ENCODE peak calls at places on chromosomes 1 and 21, in four cellular contexts. C is myocyte; X is stimulated activated CD4-positive, alpha-beta T cell treated with anti-CD3 and anti-CD28 coated beads, Interleukin-12 subunit alpha, Interleukin-12 subunit beta, amount 100 ng/mL, for 4 hours; R is stomach. B is an unnamed sample.

GRCh38 chr1:198125995-198126758 is 30.6 kb upstream of the NEK7 start:
- DNase-seq in C (peak), X (no peak), R (no peak), B (no peak)

GRCh38 chr21:42389449-42389835 is 6.4 kb downstream of the TMPRSS3 start:
- DNase-seq in X (no peak), C (no peak), R (peak), B (no peak)

GRCh38 chr21:33025471-33026298 is at the start of gene OLIG2:
- DNase-seq in R (no peak), X (no peak), C (no peak), B (peak)

GRCh38 chr1:181777812-181778211 is 283.7 kb downstream of the ZNF648 start:
- DNase-seq in R (no peak), X (no peak), C (no peak), B (no peak)

GRCh38 chr21:36297938-36298572 is 21.9 kb upstream of the MORC3 start:
- DNase-seq in X (peak), C (peak), R (peak), B (no peak)

GRCh38 chr1:93980320-93980744 is 71.1 kb upstream of the GCLM start:
- DNase-seq in R (no peak), C (peak), X (no peak), B (peak)

GRCh38 chr21:22561946-22562345 is 1563.7 kb downstream of the NCAM2 start:
- DNase-seq in R (no peak), X (no peak), C (no peak), B (no peak)

GRCh38 chr21:36436829-36437744 is 42.8 kb downstream of the CLDN14 start:
- DNase-seq in R (no peak), C (no peak), X (no peak), B (no peak)

GRCh38 chr1:91428182-91428798 is 23.7 kb upstream of the HFM1 start:
- DNase-seq in X (no peak), R (no peak), C (no peak), B (no peak)

GRCh38 chr21:31426235-31426797 is 82.3 kb upstream of the TIAM1 start:
- DNase-seq in X (no peak), C (no peak), R (no peak), B (no peak)

GRCh38 chr1:109933856-109934711 is 23.4 kb downstream of the CSF1 start:
- DNase-seq in C (peak), X (no peak), R (peak), B (no peak)

GRCh38 chr1:228647523-228648444 is 87.5 kb upstream of the RHOU start:
- DNase-seq in C (peak), R (peak), X (peak), B (peak)

GRCh38 chr1:198387587-198387986 is 152.9 kb downstream of the ATP6V1G3 start:
- DNase-seq in C (no peak), R (no peak), X (no peak), B (no peak)

GRCh38 chr1:29504266-29504665 is 267.9 kb downstream of the PTPRU start:
- DNase-seq in R (peak), X (no peak), C (peak), B (no peak)

GRCh38 chr1:212816567-212817278 is 25.0 kb downstream of the TATDN3 start:
- DNase-seq in X (no peak), R (no peak), C (no peak), B (no peak)

GRCh38 chr1:3745590-3746381 is 6.5 kb upstream of the CCDC27 start:
- DNase-seq in X (no peak), C (no peak), R (no peak), B (peak)

GRCh38 chr1:61960999-61961398 is 218.7 kb downstream of the PATJ start:
- DNase-seq in C (no peak), R (no peak), X (no peak), B (peak)

GRCh38 chr21:45409466-45410150 is 4.6 kb downstream of the COL18A1 start:
- DNase-seq in X (no peak), C (no peak), R (no peak), B (no peak)

GRCh38 chr1:48221122-48221521 is 1.4 kb upstream of the SLC5A9 start:
- DNase-seq in X (no peak), C (no peak), R (no peak), B (no peak)

GRCh38 chr1:234709473-234710279 is 99.7 kb upstream of the IRF2BP2 start:
- DNase-seq in R (no peak), C (peak), X (no peak), B (peak)

GRCh38 chr1:53258216-53258615 is 19.9 kb upstream of the MAGOH start:
- DNase-seq in C (no peak), X (no peak), R (no peak), B (no peak)

GRCh38 chr1:222061711-222062359 is 319.9 kb upstream of the DUSP10 start:
- DNase-seq in C (no peak), R (no peak), X (no peak), B (no peak)

GRCh38 chr1:7686301-7686850 is 84.7 kb upstream of the VAMP3 start:
- DNase-seq in R (no peak), C (no peak), X (no peak), B (no peak)

GRCh38 chr1:173171152-173171551 is 36.0 kb downstream of the TNFSF4 start:
- DNase-seq in C (no peak), R (no peak), X (no peak), B (no peak)

GRCh38 chr1:58812926-58813325 is 29.1 kb upstream of the JUN start:
- DNase-seq in R (no peak), C (no peak), X (no peak), B (no peak)

GRCh38 chr21:32813265-32813903 is 41.8 kb upstream of the PAXBP1 start:
- DNase-seq in X (no peak), R (no peak), C (peak), B (no peak)

GRCh38 chr21:31554511-31555022 is 104.9 kb upstream of the SOD1 start:
- DNase-seq in C (no peak), X (peak), R (no peak), B (no peak)